ENCODE peak calls at places on chromosome 9, in four cellular contexts. A is effector memory CD4-positive, alpha-beta T cell; W is PC-9; J is SJSA1. R is an unnamed sample. For H3K4me1 and H3K36me3, the result is how much of the 10 kb centered on the place peaks cover.

GRCh38 chr9:17723656-17724055 is 144.8 kb downstream of the SH3GL2 start:
- DNase-seq in A (no peak), W (no peak), J (no peak), R (no peak)

GRCh38 chr9:112921549-112921948 is 30.9 kb upstream of the SLC46A2 start:
- DNase-seq in A (no peak), W (no peak), J (no peak), R (no peak)

GRCh38 chr9:135014341-135015010 is 73.0 kb upstream of the OLFM1 start:
- DNase-seq in A (no peak), W (no peak), J (no peak), R (no peak)

GRCh38 chr9:25449503-25449902 is 228.7 kb downstream of the TUSC1 start:
- DNase-seq in A (no peak), W (no peak), J (no peak), R (no peak)

GRCh38 chr9:107447834-107448233 is 41.7 kb downstream of the KLF4 start:
- DNase-seq in A (no peak), W (no peak), J (no peak), R (no peak)

GRCh38 chr9:120654278-120654677 is 60.0 kb downstream of the MEGF9 start:
- DNase-seq in A (no peak), W (no peak), J (no peak), R (no peak)

GRCh38 chr9:123251324-123251723 is 17.1 kb downstream of the STRBP start:
- DNase-seq in A (no peak), W (no peak), J (no peak), R (no peak)

GRCh38 chr9:109905472-109905871 is 125.5 kb downstream of the PALM2AKAP2 start:
- DNase-seq in A (no peak), W (no peak), J (no peak), R (no peak)

GRCh38 chr9:135565636-135566035 is 4.1 kb downstream of the PAEP start:
- DNase-seq in A (no peak), W (no peak), J (no peak), R (no peak)

DNA sequence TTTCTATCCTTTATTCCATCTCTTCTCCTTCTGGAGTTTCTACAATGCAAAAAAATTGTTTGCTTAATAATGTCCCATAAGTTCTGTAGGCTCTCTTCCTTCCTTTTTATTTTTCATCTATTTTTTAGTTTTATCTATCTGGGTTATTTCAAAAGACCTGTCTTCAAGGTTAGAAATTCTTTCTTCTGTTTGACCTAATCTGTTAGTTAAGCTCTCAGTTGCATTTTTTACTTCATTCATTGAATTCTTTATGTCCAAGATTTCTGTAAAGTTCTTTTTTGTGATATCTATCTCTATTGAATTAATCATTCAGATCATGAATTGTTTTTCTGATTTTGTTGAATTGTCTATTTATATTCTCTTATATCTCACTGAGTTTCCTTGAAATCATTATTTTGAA is 145.9 kb upstream of the TLE4 start:
- DNase-seq in A (no peak), W (no peak), J (no peak), R (no peak)
- H3K4me1 ChIP-seq in A (under half), W (under half), J (under half), R (under half)

DNA sequence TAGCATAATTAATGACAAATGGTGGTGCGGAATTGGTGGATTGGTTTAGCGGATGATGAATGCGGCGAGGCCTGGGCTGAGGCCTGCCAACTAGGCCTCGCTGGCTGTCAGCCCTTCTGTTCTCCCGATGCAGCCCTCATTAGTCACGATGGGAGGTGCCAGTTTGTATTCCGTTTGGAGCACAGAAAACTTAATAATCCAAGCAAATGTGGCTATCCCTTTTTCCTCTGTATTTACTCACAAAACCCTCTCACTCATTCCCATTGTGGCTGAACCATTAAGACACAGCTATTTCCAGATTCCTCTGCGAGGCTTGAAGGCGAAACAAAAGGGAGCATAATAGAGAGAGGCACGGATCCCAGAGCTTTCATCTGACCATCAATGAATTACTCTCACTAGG is 114.3 kb downstream of the MVB12B start:
- DNase-seq in A (no peak), W (no peak), J (no peak), R (no peak)
- H3K27ac ChIP-seq in A (no peak), W (no peak), J (no peak), R (no peak)

GRCh38 chr9:133798160-133798559 is 60.0 kb upstream of the SARDH start:
- DNase-seq in A (no peak), W (no peak), J (no peak), R (no peak)
- H3K36me3 ChIP-seq in A (under half), W (under half), J (half or more), R (under half)

GRCh38 chr9:133323991-133324703 is 11.8 kb downstream of the SURF6 start:
- DNase-seq in A (no peak), W (no peak), J (no peak), R (no peak)
- H3K4me1 ChIP-seq in A (under half), W (under half), J (under half), R (under half)

GRCh38 chr9:124505006-124505900 is 1.9 kb downstream of the NR5A1 start:
- DNase-seq in A (no peak), W (no peak), J (no peak), R (no peak)
- H3K27ac ChIP-seq in A (no peak), W (no peak), J (no peak), R (no peak)